ENCODE peak calls at places on chromosomes 3 and 15, in five cellular contexts. One of them, this sample, is unnamed.

GRCh38 chr15:86398986-86399677 is 319.5 kb downstream of the AGBL1 start:
- DNase-seq in NCI-H187 treated with DMSO at 0.1 percent for 48 hours: no peak
- DNase-seq in NCI-H1092: no peak
- DNase-seq in MM.1S: no peak
- DNase-seq in fibroblast of the conjunctiva: no peak
- DNase-seq in this sample: no peak

GRCh38 chr3:17292556-17292955 is 407.8 kb downstream of the PLCL2 start:
- DNase-seq in NCI-H187 treated with DMSO at 0.1 percent for 48 hours: no peak
- DNase-seq in NCI-H1092: no peak
- DNase-seq in MM.1S: no peak
- DNase-seq in fibroblast of the conjunctiva: no peak
- DNase-seq in this sample: no peak

GRCh38 chr3:48409291-48410201 is 20.3 kb downstream of the PLXNB1 start:
- DNase-seq in NCI-H187 treated with DMSO at 0.1 percent for 48 hours: no peak
- DNase-seq in NCI-H1092: no peak
- DNase-seq in MM.1S: no peak
- DNase-seq in fibroblast of the conjunctiva: no peak
- DNase-seq in this sample: no peak

GRCh38 chr3:40971191-40972168 is 227.8 kb upstream of the CTNNB1 start:
- DNase-seq in NCI-H187 treated with DMSO at 0.1 percent for 48 hours: peak
- DNase-seq in NCI-H1092: peak
- DNase-seq in MM.1S: peak
- DNase-seq in fibroblast of the conjunctiva: peak
- DNase-seq in this sample: no peak

GRCh38 chr15:39666671-39667070 is 85.8 kb downstream of the THBS1 start:
- DNase-seq in NCI-H187 treated with DMSO at 0.1 percent for 48 hours: no peak
- DNase-seq in NCI-H1092: no peak
- DNase-seq in MM.1S: no peak
- DNase-seq in fibroblast of the conjunctiva: no peak
- DNase-seq in this sample: no peak

GRCh38 chr3:168952551-168952950 is 711.0 kb downstream of the MECOM start:
- DNase-seq in NCI-H187 treated with DMSO at 0.1 percent for 48 hours: no peak
- DNase-seq in NCI-H1092: no peak
- DNase-seq in MM.1S: peak
- DNase-seq in fibroblast of the conjunctiva: peak
- DNase-seq in this sample: no peak

GRCh38 chr15:40796041-40796440 is 10.8 kb upstream of the ZFYVE19 start:
- DNase-seq in NCI-H187 treated with DMSO at 0.1 percent for 48 hours: no peak
- DNase-seq in NCI-H1092: no peak
- DNase-seq in MM.1S: no peak
- DNase-seq in fibroblast of the conjunctiva: no peak
- DNase-seq in this sample: no peak

GRCh38 chr3:108420926-108421325 is 89.5 kb downstream of the MYH15 start:
- DNase-seq in NCI-H187 treated with DMSO at 0.1 percent for 48 hours: no peak
- DNase-seq in NCI-H1092: no peak
- DNase-seq in MM.1S: no peak
- DNase-seq in fibroblast of the conjunctiva: peak
- DNase-seq in this sample: no peak

GRCh38 chr3:125194849-125195601 is 17.5 kb downstream of the SLC12A8 start:
- DNase-seq in NCI-H187 treated with DMSO at 0.1 percent for 48 hours: no peak
- DNase-seq in NCI-H1092: no peak
- DNase-seq in MM.1S: no peak
- DNase-seq in fibroblast of the conjunctiva: peak
- DNase-seq in this sample: no peak

GRCh38 chr15:67857220-67857619 is 17.4 kb upstream of the RNU6-1 start:
- DNase-seq in NCI-H187 treated with DMSO at 0.1 percent for 48 hours: no peak
- DNase-seq in NCI-H1092: no peak
- DNase-seq in MM.1S: no peak
- DNase-seq in fibroblast of the conjunctiva: no peak
- DNase-seq in this sample: no peak

GRCh38 chr3:13712682-13713180 is 163.8 kb downstream of the FBLN2 start:
- DNase-seq in NCI-H187 treated with DMSO at 0.1 percent for 48 hours: no peak
- DNase-seq in NCI-H1092: no peak
- DNase-seq in MM.1S: no peak
- DNase-seq in fibroblast of the conjunctiva: no peak
- DNase-seq in this sample: no peak

GRCh38 chr3:55662683-55663082 is 175.6 kb upstream of the WNT5A start:
- DNase-seq in NCI-H187 treated with DMSO at 0.1 percent for 48 hours: no peak
- DNase-seq in NCI-H1092: no peak
- DNase-seq in MM.1S: no peak
- DNase-seq in fibroblast of the conjunctiva: no peak
- DNase-seq in this sample: no peak

GRCh38 chr3:13700889-13701288 is 152.0 kb downstream of the FBLN2 start:
- DNase-seq in NCI-H187 treated with DMSO at 0.1 percent for 48 hours: no peak
- DNase-seq in NCI-H1092: no peak
- DNase-seq in MM.1S: no peak
- DNase-seq in fibroblast of the conjunctiva: no peak
- DNase-seq in this sample: no peak

GRCh38 chr3:184952671-184953070 is 140.7 kb downstream of the VPS8 start:
- DNase-seq in NCI-H187 treated with DMSO at 0.1 percent for 48 hours: no peak
- DNase-seq in NCI-H1092: no peak
- DNase-seq in MM.1S: peak
- DNase-seq in fibroblast of the conjunctiva: no peak
- DNase-seq in this sample: no peak

GRCh38 chr3:51384145-51384729 is 854 bp upstream of the MANF start:
- DNase-seq in NCI-H187 treated with DMSO at 0.1 percent for 48 hours: no peak
- DNase-seq in NCI-H1092: no peak
- DNase-seq in MM.1S: no peak
- DNase-seq in fibroblast of the conjunctiva: no peak
- DNase-seq in this sample: no peak

GRCh38 chr15:68700395-68701123 is 120.1 kb downstream of the ANP32A start:
- DNase-seq in NCI-H187 treated with DMSO at 0.1 percent for 48 hours: peak
- DNase-seq in NCI-H1092: peak
- DNase-seq in MM.1S: no peak
- DNase-seq in fibroblast of the conjunctiva: peak
- DNase-seq in this sample: peak

GRCh38 chr3:58039609-58040008 is 31.4 kb downstream of the FLNB start:
- DNase-seq in NCI-H187 treated with DMSO at 0.1 percent for 48 hours: no peak
- DNase-seq in NCI-H1092: no peak
- DNase-seq in MM.1S: no peak
- DNase-seq in fibroblast of the conjunctiva: no peak
- DNase-seq in this sample: no peak

GRCh38 chr3:45480218-45480617 is 91.8 kb downstream of the LARS2 start:
- DNase-seq in NCI-H187 treated with DMSO at 0.1 percent for 48 hours: no peak
- DNase-seq in NCI-H1092: no peak
- DNase-seq in MM.1S: no peak
- DNase-seq in fibroblast of the conjunctiva: no peak
- DNase-seq in this sample: no peak

GRCh38 chr15:57323806-57324589 is 52.3 kb upstream of the CGNL1 start:
- DNase-seq in NCI-H187 treated with DMSO at 0.1 percent for 48 hours: peak
- DNase-seq in NCI-H1092: no peak
- DNase-seq in MM.1S: peak
- DNase-seq in fibroblast of the conjunctiva: no peak
- DNase-seq in this sample: peak

GRCh38 chr3:24149032-24149431 is 203.9 kb downstream of the NR1D2 start:
- DNase-seq in NCI-H187 treated with DMSO at 0.1 percent for 48 hours: no peak
- DNase-seq in NCI-H1092: no peak
- DNase-seq in MM.1S: no peak
- DNase-seq in fibroblast of the conjunctiva: no peak
- DNase-seq in this sample: no peak

GRCh38 chr15:47194718-47195117 is 522.6 kb upstream of the SEMA6D start:
- DNase-seq in NCI-H187 treated with DMSO at 0.1 percent for 48 hours: no peak
- DNase-seq in NCI-H1092: no peak
- DNase-seq in MM.1S: peak
- DNase-seq in fibroblast of the conjunctiva: peak
- DNase-seq in this sample: no peak

GRCh38 chr15:69757186-69757585 is 304.6 kb downstream of the RPLP1 start:
- DNase-seq in NCI-H187 treated with DMSO at 0.1 percent for 48 hours: no peak
- DNase-seq in NCI-H1092: no peak
- DNase-seq in MM.1S: no peak
- DNase-seq in fibroblast of the conjunctiva: no peak
- DNase-seq in this sample: no peak

This sample was measured in NCI-H1436 treated with DMSO at 0.1 percent for 48 hours.